ENCODE peak calls at places on chromosomes 3 and 15, in seven cellular contexts. One of them, this sample, is unnamed.

GRCh38 chr15:25810631-25811077 is 52.5 kb downstream of the ATP10A start:
- DNase-seq in adrenal gland: no peak
- DNase-seq in ascending aorta: no peak
- DNase-seq in upper lobe of right lung: no peak
- DNase-seq in omental fat pad: no peak
- DNase-seq in cardiac fibroblast: no peak
- DNase-seq in OCI-LY7: no peak
- DNase-seq in this sample: no peak

GRCh38 chr3:197749315-197749600 is 425 bp upstream of the FYTTD1 start:
- DNase-seq in adrenal gland: peak
- DNase-seq in ascending aorta: no peak
- DNase-seq in upper lobe of right lung: no peak
- DNase-seq in omental fat pad: no peak
- DNase-seq in cardiac fibroblast: peak
- DNase-seq in OCI-LY7: peak
- DNase-seq in this sample: no peak

GRCh38 chr3:126886217-126886616 is 96.7 kb upstream of the PLXNA1 start:
- DNase-seq in adrenal gland: no peak
- DNase-seq in ascending aorta: no peak
- DNase-seq in upper lobe of right lung: no peak
- DNase-seq in omental fat pad: no peak
- DNase-seq in cardiac fibroblast: peak
- DNase-seq in OCI-LY7: no peak
- DNase-seq in this sample: no peak

GRCh38 chr15:82624438-82624837 is 22.7 kb downstream of the CPEB1 start:
- DNase-seq in adrenal gland: no peak
- DNase-seq in ascending aorta: no peak
- DNase-seq in upper lobe of right lung: no peak
- DNase-seq in omental fat pad: no peak
- DNase-seq in cardiac fibroblast: no peak
- DNase-seq in OCI-LY7: no peak
- DNase-seq in this sample: no peak

GRCh38 chr15:51888593-51889195 is 59.2 kb downstream of the TMOD3 start:
- DNase-seq in adrenal gland: no peak
- DNase-seq in ascending aorta: no peak
- DNase-seq in upper lobe of right lung: no peak
- DNase-seq in omental fat pad: no peak
- DNase-seq in cardiac fibroblast: peak
- DNase-seq in OCI-LY7: peak
- DNase-seq in this sample: peak

GRCh38 chr15:33150516-33150915 is 44.0 kb downstream of the FMN1 start:
- DNase-seq in adrenal gland: no peak
- DNase-seq in ascending aorta: no peak
- DNase-seq in upper lobe of right lung: no peak
- DNase-seq in omental fat pad: no peak
- DNase-seq in cardiac fibroblast: no peak
- DNase-seq in OCI-LY7: no peak
- DNase-seq in this sample: no peak

GRCh38 chr15:29685156-29686078 is 136.9 kb downstream of the TJP1 start:
- DNase-seq in adrenal gland: no peak
- DNase-seq in ascending aorta: peak
- DNase-seq in upper lobe of right lung: no peak
- DNase-seq in omental fat pad: no peak
- DNase-seq in cardiac fibroblast: peak
- DNase-seq in OCI-LY7: no peak
- DNase-seq in this sample: no peak

GRCh38 chr3:32596926-32597369 is 26.3 kb upstream of the DYNC1LI1 start:
- DNase-seq in adrenal gland: no peak
- DNase-seq in ascending aorta: no peak
- DNase-seq in upper lobe of right lung: no peak
- DNase-seq in omental fat pad: no peak
- DNase-seq in cardiac fibroblast: peak
- DNase-seq in OCI-LY7: no peak
- DNase-seq in this sample: no peak

GRCh38 chr15:62571072-62571471 is 406.0 kb upstream of the C2CD4B start:
- DNase-seq in adrenal gland: no peak
- DNase-seq in ascending aorta: no peak
- DNase-seq in upper lobe of right lung: no peak
- DNase-seq in omental fat pad: no peak
- DNase-seq in cardiac fibroblast: no peak
- DNase-seq in OCI-LY7: no peak
- DNase-seq in this sample: no peak

GRCh38 chr3:69426291-69426690 is 40.4 kb upstream of the FRMD4B start:
- DNase-seq in adrenal gland: no peak
- DNase-seq in ascending aorta: no peak
- DNase-seq in upper lobe of right lung: no peak
- DNase-seq in omental fat pad: no peak
- DNase-seq in cardiac fibroblast: no peak
- DNase-seq in OCI-LY7: peak
- DNase-seq in this sample: no peak

GRCh38 chr3:64445318-64446300 is 220.3 kb upstream of the PRICKLE2 start:
- DNase-seq in adrenal gland: no peak
- DNase-seq in ascending aorta: no peak
- DNase-seq in upper lobe of right lung: peak
- DNase-seq in omental fat pad: no peak
- DNase-seq in cardiac fibroblast: no peak
- DNase-seq in OCI-LY7: no peak
- DNase-seq in this sample: peak

GRCh38 chr3:64449026-64449425 is 223.8 kb upstream of the PRICKLE2 start:
- DNase-seq in adrenal gland: no peak
- DNase-seq in ascending aorta: no peak
- DNase-seq in upper lobe of right lung: no peak
- DNase-seq in omental fat pad: no peak
- DNase-seq in cardiac fibroblast: no peak
- DNase-seq in OCI-LY7: no peak
- DNase-seq in this sample: no peak

GRCh38 chr3:64443553-64444331 is 218.5 kb upstream of the PRICKLE2 start:
- DNase-seq in adrenal gland: no peak
- DNase-seq in ascending aorta: no peak
- DNase-seq in upper lobe of right lung: no peak
- DNase-seq in omental fat pad: no peak
- DNase-seq in cardiac fibroblast: peak
- DNase-seq in OCI-LY7: no peak
- DNase-seq in this sample: no peak

GRCh38 chr3:64441861-64442260 is 216.6 kb upstream of the PRICKLE2 start:
- DNase-seq in adrenal gland: no peak
- DNase-seq in ascending aorta: no peak
- DNase-seq in upper lobe of right lung: no peak
- DNase-seq in omental fat pad: no peak
- DNase-seq in cardiac fibroblast: no peak
- DNase-seq in OCI-LY7: no peak
- DNase-seq in this sample: no peak

DNA sequence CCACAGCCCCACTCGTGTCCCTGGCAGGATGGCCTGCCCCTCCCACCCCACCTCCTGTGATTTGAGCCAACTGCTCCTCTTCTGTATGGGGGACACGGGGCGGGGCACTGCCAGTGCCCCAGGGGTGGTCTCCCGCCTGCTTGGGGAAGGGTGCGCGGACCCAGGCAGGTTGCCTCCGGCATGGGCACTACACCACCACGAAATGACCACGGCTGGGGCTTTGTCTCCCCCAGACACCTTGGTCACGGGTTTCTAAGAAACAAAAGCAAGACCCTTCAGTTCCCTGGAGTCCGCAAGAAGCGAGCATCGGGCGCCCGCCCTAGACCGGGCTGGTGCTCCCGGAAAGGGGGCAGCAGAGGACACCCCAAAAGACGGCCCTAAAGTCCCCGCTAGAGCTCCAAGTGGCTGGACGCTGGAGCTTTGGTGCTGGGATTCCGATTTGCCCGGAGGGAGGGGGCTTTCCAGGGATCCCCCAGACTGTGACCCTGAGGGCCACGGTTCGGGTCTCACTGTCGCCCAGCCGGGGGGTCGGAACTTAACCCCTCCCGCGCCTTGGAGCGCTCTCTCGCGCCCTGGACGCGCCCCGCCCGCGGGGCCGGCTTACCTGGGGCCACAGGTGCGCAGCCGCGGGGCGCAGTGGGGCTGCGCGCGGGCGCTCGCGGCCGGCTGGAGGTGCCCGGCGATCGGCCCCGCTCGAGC is 219.5 kb upstream of the PRICKLE2 start:
- DNase-seq in adrenal gland: no peak
- DNase-seq in ascending aorta: no peak
- DNase-seq in upper lobe of right lung: peak
- DNase-seq in omental fat pad: no peak
- DNase-seq in cardiac fibroblast: no peak
- DNase-seq in OCI-LY7: no peak
- DNase-seq in this sample: no peak
- TF ChIP-seq CTCF in adrenal gland: no peak
- TF ChIP-seq CTCF in ascending aorta: no peak
- TF ChIP-seq CTCF in upper lobe of right lung: no peak
- TF ChIP-seq CTCF in omental fat pad: no peak
- TF ChIP-seq CTCF in cardiac fibroblast: no peak
- TF ChIP-seq CTCF in OCI-LY7: no peak
- TF ChIP-seq CTCF in this sample: no peak

GRCh38 chr3:34011171-34012101 is 213.0 kb downstream of the PDCD6IP start:
- DNase-seq in adrenal gland: no peak
- DNase-seq in ascending aorta: no peak
- DNase-seq in upper lobe of right lung: no peak
- DNase-seq in omental fat pad: no peak
- DNase-seq in cardiac fibroblast: peak
- DNase-seq in OCI-LY7: peak
- DNase-seq in this sample: no peak
- TF ChIP-seq CTCF in adrenal gland: no peak
- TF ChIP-seq CTCF in ascending aorta: no peak
- TF ChIP-seq CTCF in upper lobe of right lung: no peak
- TF ChIP-seq CTCF in omental fat pad: no peak
- TF ChIP-seq CTCF in cardiac fibroblast: no peak
- TF ChIP-seq CTCF in OCI-LY7: peak
- TF ChIP-seq CTCF in this sample: no peak

DNA sequence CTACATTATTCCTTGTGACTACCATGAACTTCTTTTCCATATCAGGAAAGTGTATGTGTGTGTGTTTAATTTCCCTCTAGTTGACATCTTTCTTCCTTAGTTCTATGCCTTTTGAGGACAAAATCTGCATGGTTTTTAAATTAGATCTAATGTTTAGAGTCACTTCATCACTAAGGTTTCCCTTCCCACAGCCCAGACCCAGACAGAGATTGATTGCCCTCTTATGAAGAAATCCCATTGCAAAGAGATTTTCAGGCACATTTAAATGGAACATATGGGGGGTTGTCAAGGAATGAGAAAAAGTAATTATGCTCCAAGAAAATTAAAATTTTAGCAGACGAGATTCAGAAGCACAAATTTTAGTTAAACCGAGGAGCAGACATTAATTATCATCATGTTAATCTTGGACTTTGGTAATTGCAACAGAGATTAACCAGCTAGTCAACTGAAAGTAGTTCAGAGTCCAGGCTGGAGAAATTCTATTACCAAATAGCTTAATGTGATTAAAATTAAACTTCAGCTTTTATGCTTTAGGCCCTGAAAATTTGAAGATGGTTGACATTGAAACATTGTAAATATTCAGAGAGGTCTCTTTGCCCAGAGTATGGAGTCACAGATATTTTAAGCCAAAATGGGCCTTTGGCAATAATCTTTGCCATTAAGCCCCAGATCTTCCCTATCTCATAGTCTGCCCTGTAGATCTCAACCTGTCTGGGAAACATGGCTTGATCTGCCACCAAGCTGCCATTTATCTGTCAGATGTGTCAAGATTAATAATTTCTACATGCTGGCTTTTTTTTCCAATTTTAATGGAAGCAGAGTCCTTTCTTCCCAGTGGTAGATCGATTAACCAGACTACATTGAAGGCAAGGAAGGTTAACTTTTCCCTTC is 143.4 kb downstream of the TMEM108 start:
- DNase-seq in adrenal gland: no peak
- DNase-seq in ascending aorta: no peak
- DNase-seq in upper lobe of right lung: no peak
- DNase-seq in omental fat pad: no peak
- DNase-seq in cardiac fibroblast: no peak
- DNase-seq in OCI-LY7: no peak
- DNase-seq in this sample: no peak
- TF ChIP-seq CTCF in adrenal gland: no peak
- TF ChIP-seq CTCF in ascending aorta: no peak
- TF ChIP-seq CTCF in upper lobe of right lung: no peak
- TF ChIP-seq CTCF in omental fat pad: no peak
- TF ChIP-seq CTCF in cardiac fibroblast: no peak
- TF ChIP-seq CTCF in OCI-LY7: no peak
- TF ChIP-seq CTCF in this sample: no peak

GRCh38 chr15:44796508-44796907 is 60.2 kb downstream of the TRIM69 start:
- DNase-seq in adrenal gland: no peak
- DNase-seq in ascending aorta: no peak
- DNase-seq in upper lobe of right lung: no peak
- DNase-seq in omental fat pad: no peak
- DNase-seq in cardiac fibroblast: no peak
- DNase-seq in OCI-LY7: no peak
- DNase-seq in this sample: no peak

GRCh38 chr15:44802336-44802735 is 66.0 kb downstream of the TRIM69 start:
- DNase-seq in adrenal gland: no peak
- DNase-seq in ascending aorta: no peak
- DNase-seq in upper lobe of right lung: no peak
- DNase-seq in omental fat pad: no peak
- DNase-seq in cardiac fibroblast: no peak
- DNase-seq in OCI-LY7: peak
- DNase-seq in this sample: no peak

GRCh38 chr15:44801797-44802196 is 65.5 kb downstream of the TRIM69 start:
- DNase-seq in adrenal gland: no peak
- DNase-seq in ascending aorta: no peak
- DNase-seq in upper lobe of right lung: no peak
- DNase-seq in omental fat pad: no peak
- DNase-seq in cardiac fibroblast: no peak
- DNase-seq in OCI-LY7: no peak
- DNase-seq in this sample: no peak

GRCh38 chr15:44801368-44801767 is 65.0 kb downstream of the TRIM69 start:
- DNase-seq in adrenal gland: no peak
- DNase-seq in ascending aorta: no peak
- DNase-seq in upper lobe of right lung: no peak
- DNase-seq in omental fat pad: no peak
- DNase-seq in cardiac fibroblast: peak
- DNase-seq in OCI-LY7: no peak
- DNase-seq in this sample: no peak

GRCh38 chr15:44798815-44799214 is 62.5 kb downstream of the TRIM69 start:
- DNase-seq in adrenal gland: peak
- DNase-seq in ascending aorta: no peak
- DNase-seq in upper lobe of right lung: no peak
- DNase-seq in omental fat pad: no peak
- DNase-seq in cardiac fibroblast: no peak
- DNase-seq in OCI-LY7: no peak
- DNase-seq in this sample: no peak
- TF ChIP-seq CTCF in adrenal gland: no peak
- TF ChIP-seq CTCF in ascending aorta: no peak
- TF ChIP-seq CTCF in upper lobe of right lung: peak
- TF ChIP-seq CTCF in omental fat pad: no peak
- TF ChIP-seq CTCF in cardiac fibroblast: peak
- TF ChIP-seq CTCF in OCI-LY7: peak
- TF ChIP-seq CTCF in this sample: peak